ENCODE peak calls at places on chromosomes 5 and 9, in five cellular contexts. S is astrocyte of the cerebellum, M is brain microvascular endothelial cell, L is AG09319, G is nephron progenitor cell. J is an unnamed sample.

GRCh38 chr5:34919077-34919476 is 3.6 kb downstream of the BRIX1 start:
- DNase-seq in M (no peak), S (no peak), L (no peak), G (no peak), J (no peak)

GRCh38 chr9:31347082-31347617 is 1037.3 kb upstream of the ACO1 start:
- DNase-seq in S (no peak), M (peak; percentile 6), G (no peak), L (no peak), J (no peak)

GRCh38 chr9:117448066-117448465 is 33.2 kb upstream of the ASTN2 start:
- DNase-seq in S (no peak), M (no peak), L (no peak), G (no peak), J (no peak)

GRCh38 chr9:37345038-37345437 is 77.5 kb upstream of the GRHPR start:
- DNase-seq in M (no peak), L (no peak), G (no peak), S (no peak), J (no peak)

GRCh38 chr5:1747803-1748085 is 51.9 kb downstream of the MRPL36 start:
- DNase-seq in L (no peak), S (no peak), G (no peak), M (no peak), J (no peak)

GRCh38 chr9:124011460-124012301 is at the start of gene LHX2:
- DNase-seq in M (peak; percentile 9), S (no peak), G (peak; percentile 81), L (peak; percentile 11), J (peak; percentile 86)

GRCh38 chr9:128162215-128163026 is 2.4 kb downstream of the BBLN start:
- DNase-seq in L (no peak), G (no peak), M (no peak), S (no peak), J (no peak)

GRCh38 chr9:134625361-134626140 is 16.1 kb upstream of the COL5A1 start:
- DNase-seq in G (no peak), M (peak; percentile 61), S (no peak), L (no peak), J (no peak)

GRCh38 chr9:76662476-76663281 is 101.6 kb upstream of the PCA3 start:
- DNase-seq in G (no peak), L (no peak), M (no peak), S (no peak), J (no peak)

GRCh38 chr5:138611295-138612220 is 36.4 kb upstream of the HSPA9 start:
- DNase-seq in G (peak; percentile 58), S (no peak), M (no peak), L (no peak), J (peak; percentile 56)

GRCh38 chr5:132378580-132378979 is 9.1 kb downstream of the SLC22A5 start:
- DNase-seq in S (no peak), M (no peak), L (no peak), G (no peak), J (no peak)

GRCh38 chr5:15937708-15938107 is 241.9 kb downstream of the MARCHF11 start:
- DNase-seq in M (no peak), S (no peak), G (no peak), L (no peak), J (no peak)

GRCh38 chr5:112734597-112734996 is 3.1 kb upstream of the APC start:
- DNase-seq in L (no peak), S (no peak), G (no peak), M (no peak), J (no peak)

GRCh38 chr5:41527201-41527779 is 16.9 kb upstream of the PLCXD3 start:
- DNase-seq in M (peak; percentile 93), G (no peak), S (peak; percentile 89), L (peak; percentile 78), J (no peak)

GRCh38 chr5:31066655-31067328 is 126.7 kb upstream of the CDH6 start:
- DNase-seq in M (peak; percentile 49), G (no peak), L (peak; percentile 60), S (peak; percentile 35), J (no peak)

GRCh38 chr5:35316611-35317307 is 86.5 kb upstream of the PRLR start:
- DNase-seq in G (no peak), M (no peak), L (no peak), S (no peak), J (no peak)

GRCh38 chr9:86534572-86535258 is 180.5 kb upstream of the TUT7 start:
- DNase-seq in G (no peak), M (no peak), L (peak; percentile 85), S (no peak), J (no peak)

GRCh38 chr5:151095341-151096000 is 14.6 kb upstream of the TNIP1 start:
- DNase-seq in L (peak; percentile 40), S (no peak), M (no peak), G (peak; percentile 31), J (peak; percentile 45)

GRCh38 chr9:136679431-136679941 is 7.8 kb downstream of the AGPAT2 start:
- DNase-seq in S (no peak), G (no peak), L (no peak), M (no peak), J (no peak)

GRCh38 chr5:108747111-108748009 is at the start of gene FER:
- DNase-seq in M (peak; percentile 90), L (no peak), S (peak; percentile 34), G (no peak), J (no peak)

GRCh38 chr5:134135091-134135655 is 20.7 kb downstream of the TCF7 start:
- DNase-seq in S (no peak), G (no peak), L (no peak), M (no peak), J (peak; percentile 3)

GRCh38 chr9:112443200-112443599 is 43.4 kb upstream of the KIAA1958 start:
- DNase-seq in G (no peak), M (peak; percentile 14), S (peak; percentile 12), L (no peak), J (no peak)

GRCh38 chr5:68543212-68543611 is 327.7 kb downstream of the PIK3R1 start:
- DNase-seq in L (no peak), G (no peak), S (no peak), M (no peak), J (no peak)

GRCh38 chr5:13865317-13865716 is 79.2 kb downstream of the DNAH5 start:
- DNase-seq in M (no peak), G (no peak), L (no peak), S (no peak), J (no peak)

GRCh38 chr9:73349476-73349875 is 197.8 kb downstream of the ANXA1 start:
- DNase-seq in S (no peak), L (no peak), G (no peak), M (no peak), J (no peak)

GRCh38 chr9:1429328-1429727 is 379.2 kb downstream of the DMRT2 start:
- DNase-seq in M (no peak), L (no peak), S (no peak), G (peak; percentile 26), J (peak; percentile 27)

GRCh38 chr5:140251527-140251973 is 51.4 kb downstream of the PFDN1 start:
- DNase-seq in M (peak; percentile 97), S (peak; percentile 46), G (no peak), L (no peak), J (no peak)

GRCh38 chr5:172572440-172572839 is 68.6 kb upstream of the NEURL1B start:
- DNase-seq in L (no peak), G (no peak), S (no peak), M (no peak), J (no peak)

GRCh38 chr9:35763181-35763580 is 9.1 kb upstream of the MSMP start:
- DNase-seq in L (no peak), M (no peak), G (no peak), S (no peak), J (no peak)

GRCh38 chr9:35758475-35759050 is 4.5 kb upstream of the MSMP start:
- DNase-seq in S (no peak), M (no peak), L (no peak), G (no peak), J (no peak)

GRCh38 chr9:35759795-35760194 is 5.7 kb upstream of the MSMP start:
- DNase-seq in S (no peak), L (no peak), M (no peak), G (no peak), J (no peak)

GRCh38 chr9:35757527-35758275 is 3.6 kb upstream of the MSMP start:
- DNase-seq in M (no peak), S (no peak), G (no peak), L (no peak), J (no peak)

GRCh38 chr9:35760651-35761050 is 6.6 kb upstream of the MSMP start:
- DNase-seq in L (no peak), M (peak; percentile 86), G (no peak), S (peak; percentile 50), J (no peak)
- TF ChIP-seq CTCF in L (no peak), M (no peak), G (no peak), S (no peak), J (no peak)

GRCh38 chr9:132384376-132384775 is 22.3 kb downstream of the TTF1 start:
- DNase-seq in M (no peak), G (no peak), S (no peak), L (no peak), J (no peak)

GRCh38 chr9:132381966-132382541 is 24.6 kb downstream of the TTF1 start:
- DNase-seq in S (no peak), G (no peak), L (no peak), M (no peak), J (no peak)

DNA sequence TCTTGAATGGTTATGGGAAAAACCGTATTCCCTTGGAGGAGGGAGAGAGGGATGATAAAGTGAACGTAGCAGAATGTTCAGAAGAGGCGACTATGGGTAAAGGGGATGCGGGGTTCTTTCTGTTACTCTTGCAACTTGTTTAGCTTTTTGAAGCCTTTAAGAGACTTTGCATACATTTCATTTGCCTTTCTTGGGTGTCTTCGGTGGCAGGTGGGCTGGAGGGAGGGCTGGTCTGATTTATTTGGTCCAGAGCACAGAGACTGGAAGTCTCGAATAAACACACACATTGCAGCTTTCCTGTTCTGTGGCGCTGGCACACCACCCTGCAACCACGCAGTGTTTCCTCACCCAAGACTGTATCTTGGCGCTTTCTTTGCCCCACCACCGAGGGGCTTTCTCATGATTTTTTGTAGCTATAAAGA is 23.2 kb downstream of the TTF1 start:
- DNase-seq in L (no peak), S (no peak), M (no peak), G (no peak), J (no peak)
- TF ChIP-seq CTCF in L (no peak), S (no peak), M (no peak), G (no peak), J (no peak)

GRCh38 chr5:32942225-32942989 is 231.3 kb downstream of the NPR3 start:
- DNase-seq in M (peak; percentile 8), S (no peak), G (peak; percentile 21), L (no peak), J (no peak)
- TF ChIP-seq CTCF in M (peak; percentile 58), S (peak; percentile 50), G (peak; percentile 54), L (peak; percentile 6), J (peak; percentile 49)

GRCh38 chr9:93345630-93346239 is 105.8 kb upstream of the FAM120A start:
- DNase-seq in L (no peak), G (no peak), S (no peak), M (no peak), J (peak; percentile 35)
- TF ChIP-seq CTCF in L (no peak), G (no peak), S (no peak), M (no peak), J (no peak)